ENCODE peak calls at places on chromosomes 2 and 18, in six cellular contexts. V is GM12878, F is K562, Q is HCT116, L is WTC11, T is HepG2. W is an unnamed sample.

GRCh38 chr2:109378682-109379081 is 235.1 kb downstream of the SEPTIN10 start:
- DNase-seq in T (no peak), Q (no peak), F (no peak), L (no peak), V (no peak), W (peak; percentile 19)

GRCh38 chr2:68357608-68358337 is 7.3 kb upstream of the PLEK start:
- DNase-seq in F (no peak), Q (peak; percentile 51), T (peak; percentile 52), V (no peak), L (peak; percentile 60), W (peak; percentile 50)

GRCh38 chr2:39503277-39503676 is 66.2 kb upstream of the MAP4K3 start:
- DNase-seq in T (no peak), L (no peak), Q (no peak), V (no peak), F (no peak), W (no peak)

GRCh38 chr2:217218269-217219140 is 358.6 kb upstream of the TNP1 start:
- DNase-seq in T (no peak), Q (no peak), V (no peak), F (peak; percentile 8), L (no peak), W (no peak)

GRCh38 chr2:146867472-146867986 is 977.3 kb upstream of the ACVR2A start:
- DNase-seq in Q (no peak), V (no peak), T (no peak), L (no peak), F (no peak), W (no peak)

GRCh38 chr2:74391580-74392448 is 11.7 kb upstream of the DCTN1 start:
- DNase-seq in Q (peak; percentile 88), T (peak; percentile 91), V (peak; percentile 76), L (peak; percentile 96), F (peak; percentile 90), W (peak; percentile 90)

GRCh38 chr2:188937228-188938220 is 36.6 kb upstream of the COL3A1 start:
- DNase-seq in F (no peak), Q (no peak), V (no peak), T (no peak), L (no peak), W (no peak)

GRCh38 chr2:24961903-24962302 is 9.9 kb downstream of the DNAJC27 start:
- DNase-seq in L (no peak), F (no peak), Q (no peak), V (no peak), T (no peak), W (no peak)

GRCh38 chr18:45213040-45213333 is 402.3 kb upstream of the SLC14A2 start:
- DNase-seq in Q (no peak), T (no peak), F (no peak), L (no peak), V (no peak), W (no peak)
- TF ChIP-seq CTCF in Q (no peak), T (no peak), F (no peak), L (no peak), V (no peak), W (no peak)

GRCh38 chr2:151733781-151734672 is at the start of gene NEB:
- DNase-seq in Q (no peak), L (no peak), F (no peak), V (no peak), T (no peak), W (no peak)
- TF ChIP-seq SP1 in Q (no peak), L (no peak), F (no peak), V (no peak), T (no peak), W (no peak)

GRCh38 chr2:121884515-121884915 is 129.1 kb downstream of the TSN start:
- DNase-seq in T (no peak), L (no peak), F (no peak), Q (no peak), V (no peak), W (no peak)
- TF ChIP-seq CTCF in T (no peak), L (no peak), F (no peak), Q (no peak), V (no peak), W (no peak)

GRCh38 chr2:10423400-10423774 is 24.7 kb downstream of the ODC1 start:
- DNase-seq in T (no peak), F (no peak), L (no peak), Q (no peak), V (no peak), W (no peak)

GRCh38 chr2:10424916-10425505 is 23.1 kb downstream of the ODC1 start:
- DNase-seq in V (no peak), Q (no peak), F (no peak), T (no peak), L (no peak), W (no peak)

GRCh38 chr2:10425656-10426055 is 22.5 kb downstream of the ODC1 start:
- DNase-seq in Q (no peak), L (no peak), F (no peak), V (no peak), T (no peak), W (no peak)

GRCh38 chr2:10422732-10423399 is 25.3 kb downstream of the ODC1 start:
- DNase-seq in Q (no peak), F (no peak), L (no peak), T (no peak), V (no peak), W (no peak)

GRCh38 chr2:10424051-10424450 is 24.1 kb downstream of the ODC1 start:
- DNase-seq in Q (no peak), V (no peak), L (no peak), T (no peak), F (no peak), W (no peak)
- TF ChIP-seq SP1 in Q (no peak), V (no peak), L (no peak), T (no peak), F (no peak), W (no peak)

DNA sequence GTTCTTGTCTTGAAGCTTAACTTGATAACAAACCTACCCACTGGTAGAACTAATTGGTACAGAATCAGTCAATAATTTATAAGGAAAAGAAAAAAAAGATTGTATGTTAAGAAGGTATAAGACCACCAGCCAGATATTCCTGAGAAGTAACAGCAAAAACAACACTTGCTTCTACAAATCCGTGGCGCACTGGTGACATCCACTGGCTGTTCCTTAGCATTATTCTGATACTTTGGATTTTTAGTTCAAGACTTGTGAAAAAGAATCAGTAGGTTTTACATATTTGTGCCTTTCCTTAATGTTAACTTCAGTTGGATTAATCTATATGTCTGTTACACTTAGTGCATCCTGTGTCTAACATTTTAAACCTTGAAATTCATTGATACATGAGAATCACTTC is 141.8 kb downstream of the GRB14 start:
- DNase-seq in V (no peak), T (peak; percentile 43), Q (peak; percentile 27), L (peak; percentile 57), F (no peak), W (no peak)
- TF ChIP-seq CTCF in V (peak; percentile 33), T (peak; percentile 73), Q (peak; percentile 53), L (peak; percentile 16), F (no peak), W (peak; percentile 51)

GRCh38 chr2:205439621-205440020 is 242.7 kb upstream of the NRP2 start:
- DNase-seq in V (no peak), T (no peak), F (no peak), L (no peak), Q (no peak), W (no peak)

GRCh38 chr2:205438241-205438640 is 244.1 kb upstream of the NRP2 start:
- DNase-seq in T (no peak), F (no peak), L (no peak), V (no peak), Q (no peak), W (no peak)

DNA sequence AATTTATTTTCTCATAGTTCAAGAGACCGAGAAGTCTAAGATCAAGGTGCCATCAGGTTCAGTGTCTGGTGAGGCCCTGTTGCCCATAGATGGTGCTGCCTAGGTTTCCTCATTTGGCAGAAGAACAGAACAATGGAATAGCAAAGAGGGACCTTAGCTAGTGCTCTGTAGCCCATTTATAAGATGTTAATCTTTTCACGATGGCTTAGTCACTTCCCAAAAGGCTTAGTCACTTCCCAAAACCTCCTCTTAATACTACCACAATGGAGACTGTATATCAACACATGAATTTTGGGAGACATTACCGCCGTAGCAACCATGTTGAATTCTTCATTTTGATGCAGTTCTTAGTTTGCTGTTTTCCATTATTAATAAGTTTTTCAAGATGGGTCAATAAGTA is 246.3 kb upstream of the NRP2 start:
- DNase-seq in T (no peak), V (no peak), F (no peak), Q (no peak), L (no peak), W (no peak)
- TF ChIP-seq SP1 in T (no peak), V (no peak), F (no peak), Q (no peak), L (no peak), W (no peak)

GRCh38 chr2:119112230-119112629 is 46.3 kb downstream of the C1QL2 start:
- DNase-seq in V (no peak), Q (no peak), L (no peak), F (no peak), T (no peak), W (no peak)

GRCh38 chr2:119116411-119117295 is 41.9 kb downstream of the C1QL2 start:
- DNase-seq in V (no peak), L (no peak), T (no peak), F (no peak), Q (no peak), W (peak; percentile 17)

GRCh38 chr2:119112770-119113488 is 45.6 kb downstream of the C1QL2 start:
- DNase-seq in V (no peak), T (no peak), Q (no peak), L (peak; percentile 41), F (no peak), W (no peak)

GRCh38 chr2:119113489-119113770 is 45.1 kb downstream of the C1QL2 start:
- DNase-seq in Q (no peak), V (no peak), L (no peak), F (no peak), T (no peak), W (no peak)

GRCh38 chr2:119114266-119114665 is 44.3 kb downstream of the C1QL2 start:
- DNase-seq in Q (no peak), V (no peak), T (no peak), L (no peak), F (no peak), W (no peak)
- TF ChIP-seq CTCF in Q (no peak), V (no peak), T (no peak), L (no peak), F (no peak), W (no peak)

GRCh38 chr2:99488999-99489757 is 639 bp downstream of the REV1 start:
- DNase-seq in Q (no peak), V (no peak), L (peak; percentile 54), F (peak; percentile 86), T (peak; percentile 65), W (peak; percentile 73)
- TF ChIP-seq SP1 in Q (no peak), V (no peak), L (no peak), F (peak; percentile 74), T (no peak), W (no peak)

W was measured in H1.